ENCODE peak calls at places on chromosomes 3 and 15, in eight cellular contexts. K is activated gamma-delta T cell; N is AG04450; U is NCI-H748 treated with DMSO at 0.1 percent for 48 hours; C is right atrium auricular region; M is heart right ventricle; F is CD4-positive, alpha-beta memory T cell; Y is M059J. J is an unnamed sample.

GRCh38 chr15:41494190-41494921 is 682 bp downstream of the ITPKA start:
- DNase-seq in C (no peak), F (peak), Y (peak), N (no peak), U (no peak), M (no peak), K (no peak), J (no peak)

GRCh38 chr3:43477600-43477999 is 144.2 kb downstream of the ANO10 start:
- DNase-seq in K (no peak), Y (no peak), U (no peak), N (no peak), M (peak), F (peak), C (no peak), J (no peak)

GRCh38 chr3:64163755-64164148 is 61.5 kb downstream of the PRICKLE2 start:
- DNase-seq in Y (peak), K (no peak), N (peak), M (no peak), F (no peak), U (no peak), C (no peak), J (no peak)

GRCh38 chr3:27454461-27454860 is 29.7 kb downstream of the SLC4A7 start:
- DNase-seq in U (no peak), K (no peak), N (no peak), C (no peak), M (no peak), Y (no peak), F (no peak), J (no peak)

GRCh38 chr3:186440850-186441249 is 78.8 kb upstream of the DGKG start:
- DNase-seq in N (no peak), U (no peak), K (no peak), C (no peak), F (no peak), Y (no peak), M (peak), J (no peak)

GRCh38 chr3:21944251-21944650 is 193.2 kb upstream of the ZNF385D start:
- DNase-seq in M (no peak), K (no peak), F (no peak), N (no peak), C (no peak), U (no peak), Y (peak), J (no peak)

GRCh38 chr15:40487816-40488682 is 17.3 kb downstream of the CHST14 start:
- DNase-seq in N (no peak), C (no peak), K (no peak), U (no peak), M (no peak), Y (no peak), F (no peak), J (no peak)

GRCh38 chr3:107142786-107143185 is 234.5 kb upstream of the CCDC54 start:
- DNase-seq in M (no peak), K (no peak), C (no peak), U (no peak), Y (no peak), F (no peak), N (no peak), J (no peak)

GRCh38 chr3:191236635-191237034 is 37.6 kb downstream of the OSTN start:
- DNase-seq in U (no peak), M (no peak), Y (peak), N (peak), K (no peak), F (no peak), C (no peak), J (no peak)

GRCh38 chr3:139318431-139318816 is 25.4 kb upstream of the MRPS22 start:
- DNase-seq in Y (no peak), M (no peak), K (no peak), F (no peak), C (no peak), U (peak), N (no peak), J (peak)

GRCh38 chr3:10283638-10284037 is 9.1 kb downstream of the GHRL start:
- DNase-seq in N (no peak), Y (no peak), U (no peak), M (peak), K (no peak), F (no peak), C (no peak), J (no peak)

GRCh38 chr15:40430271-40430805 is 10.4 kb upstream of the BAHD1 start:
- DNase-seq in M (no peak), U (no peak), K (no peak), F (no peak), C (no peak), Y (peak), N (no peak), J (no peak)

J was measured in NCI-H1417 treated with DMSO at 0.1 percent for 48 hours.